ENCODE peak calls at places on chromosomes 5 and 9, in nine cellular contexts. X is HCT116, C is uterus, I is heart left ventricle, U is spleen, V is Peyer's patch, Z is endothelial cell of umbilical vein, B is prostate gland, M is gastrocnemius medialis. E is an unnamed sample. For H3K9me3, the result is how much of the 10 kb centered on the place peaks cover.

GRCh38 chr5:57346336-57346735 is 136.3 kb downstream of the ACTBL2 start:
- DNase-seq in C (no peak), V (no peak), X (no peak), Z (no peak), U (no peak), B (no peak), M (no peak), I (no peak), E (no peak)

GRCh38 chr9:116493183-116493582 is 193.9 kb upstream of the TRIM32 start:
- DNase-seq in Z (no peak), V (no peak), M (no peak), B (no peak), X (no peak), U (no peak), C (no peak), I (no peak), E (no peak)

GRCh38 chr5:86968311-86968753 is 299.4 kb upstream of the RASA1 start:
- DNase-seq in M (no peak), I (peak), Z (peak), B (no peak), C (no peak), V (no peak), X (peak), U (no peak), E (no peak)

GRCh38 chr5:123186762-123187161 is 97.7 kb downstream of the PRDM6 start:
- DNase-seq in U (no peak), V (no peak), C (no peak), X (no peak), B (no peak), I (no peak), Z (no peak), M (no peak), E (no peak)

GRCh38 chr5:14700478-14701436 is 36.2 kb downstream of the OTULIN start:
- DNase-seq in C (no peak), X (no peak), I (no peak), B (no peak), V (no peak), U (no peak), M (no peak), Z (no peak), E (no peak)

GRCh38 chr5:8650197-8650596 is 781.2 kb downstream of the MTRR start:
- DNase-seq in I (no peak), C (no peak), X (no peak), B (no peak), V (no peak), U (no peak), Z (no peak), M (no peak), E (no peak)

GRCh38 chr5:92923885-92924284 is 657.1 kb downstream of the NR2F1-AS1 start:
- DNase-seq in X (no peak), V (no peak), B (no peak), Z (no peak), M (no peak), C (no peak), U (no peak), I (no peak), E (no peak)

GRCh38 chr9:109289931-109290330 is 30.9 kb downstream of the EPB41L4B start:
- DNase-seq in Z (no peak), V (no peak), B (no peak), C (no peak), X (no peak), I (no peak), U (no peak), M (no peak), E (no peak)

GRCh38 chr9:130182090-130182909 is 10.1 kb downstream of the NCS1 start:
- DNase-seq in V (no peak), U (no peak), C (no peak), I (no peak), M (no peak), Z (no peak), X (no peak), B (no peak), E (no peak)

GRCh38 chr5:131366428-131366827 is 102.6 kb downstream of the CDC42SE2 start:
- DNase-seq in C (no peak), V (no peak), Z (no peak), U (no peak), X (no peak), M (no peak), B (no peak), I (no peak), E (no peak)

GRCh38 chr5:16727937-16728336 is 111.1 kb upstream of the RETREG1 start:
- DNase-seq in C (no peak), B (peak), X (no peak), M (peak), U (no peak), I (peak), V (no peak), Z (peak), E (peak)

GRCh38 chr5:175344331-175345200 is 99.4 kb downstream of the DRD1 start:
- DNase-seq in Z (no peak), C (no peak), X (peak), U (no peak), M (no peak), B (peak), I (no peak), V (no peak), E (no peak)

GRCh38 chr9:108546223-108546622 is 309.6 kb downstream of the ACTL7B start:
- DNase-seq in Z (no peak), C (no peak), I (no peak), M (no peak), B (no peak), U (no peak), X (no peak), V (no peak), E (no peak)

GRCh38 chr9:127308559-127309429 is 44.2 kb downstream of the GARNL3 start:
- DNase-seq in I (no peak), C (no peak), Z (no peak), B (no peak), U (no peak), X (no peak), M (no peak), V (no peak), E (no peak)

GRCh38 chr9:5263568-5264218 is 32.5 kb downstream of the INSL4 start:
- DNase-seq in C (no peak), Z (peak), U (no peak), X (peak), V (no peak), I (no peak), M (no peak), B (no peak), E (no peak)

GRCh38 chr9:136714096-136714875 is 1.9 kb downstream of the DIPK1B start:
- DNase-seq in C (peak), I (peak), B (no peak), X (no peak), V (no peak), M (no peak), U (peak), Z (peak), E (no peak)

GRCh38 chr5:148711843-148712454 is 57.6 kb upstream of the HTR4 start:
- DNase-seq in X (no peak), V (no peak), B (no peak), C (no peak), M (no peak), I (no peak), U (no peak), Z (no peak), E (no peak)

GRCh38 chr5:127320032-127320945 is 29.7 kb downstream of the MEGF10 start:
- DNase-seq in Z (no peak), X (no peak), U (no peak), V (no peak), I (no peak), M (no peak), B (no peak), C (no peak), E (no peak)

GRCh38 chr9:124004608-124005007 is 7.0 kb upstream of the LHX2 start:
- DNase-seq in M (no peak), Z (no peak), C (no peak), I (no peak), V (no peak), X (no peak), U (no peak), B (no peak), E (no peak)

GRCh38 chr5:148208226-148208625 is 5.4 kb downstream of the SPINK6 start:
- DNase-seq in I (no peak), V (no peak), M (no peak), C (no peak), Z (no peak), U (no peak), B (no peak), X (no peak), E (no peak)

GRCh38 chr9:98488578-98489312 is 220.0 kb downstream of the GABBR2 start:
- DNase-seq in B (no peak), X (no peak), C (no peak), M (no peak), V (no peak), I (no peak), U (no peak), Z (no peak), E (no peak)

GRCh38 chr5:17217421-17218352 is at the start of gene BASP1:
- DNase-seq in C (peak), X (no peak), V (peak), U (peak), Z (peak), M (no peak), I (peak), B (peak), E (peak)

GRCh38 chr5:178940569-178941360 is at the start of gene ZNF454:
- DNase-seq in B (peak), I (peak), M (peak), U (peak), V (no peak), Z (peak), X (no peak), C (peak), E (peak)
- H3K9me3 ChIP-seq in B (under half), I (under half), M (under half), U (half or more), V (half or more), Z (under half), X (under half), C (under half), E (under half)

GRCh38 chr5:150777685-150778084 is 872 bp upstream of the SMIM3 start:
- DNase-seq in X (no peak), V (no peak), U (no peak), C (no peak), I (no peak), B (no peak), Z (no peak), M (no peak), E (no peak)

GRCh38 chr5:150780180-150780692 is 1.7 kb downstream of the SMIM3 start:
- DNase-seq in V (peak), M (peak), U (no peak), X (no peak), B (no peak), C (peak), I (peak), Z (no peak), E (peak)

GRCh38 chr5:150779397-150780179 is 1.0 kb downstream of the SMIM3 start:
- DNase-seq in C (no peak), I (no peak), X (no peak), Z (no peak), U (no peak), V (no peak), M (peak), B (no peak), E (peak)

GRCh38 chr5:150778103-150778516 is 447 bp upstream of the SMIM3 start:
- DNase-seq in X (no peak), I (no peak), Z (peak), M (no peak), U (no peak), B (no peak), V (no peak), C (no peak), E (no peak)

DNA sequence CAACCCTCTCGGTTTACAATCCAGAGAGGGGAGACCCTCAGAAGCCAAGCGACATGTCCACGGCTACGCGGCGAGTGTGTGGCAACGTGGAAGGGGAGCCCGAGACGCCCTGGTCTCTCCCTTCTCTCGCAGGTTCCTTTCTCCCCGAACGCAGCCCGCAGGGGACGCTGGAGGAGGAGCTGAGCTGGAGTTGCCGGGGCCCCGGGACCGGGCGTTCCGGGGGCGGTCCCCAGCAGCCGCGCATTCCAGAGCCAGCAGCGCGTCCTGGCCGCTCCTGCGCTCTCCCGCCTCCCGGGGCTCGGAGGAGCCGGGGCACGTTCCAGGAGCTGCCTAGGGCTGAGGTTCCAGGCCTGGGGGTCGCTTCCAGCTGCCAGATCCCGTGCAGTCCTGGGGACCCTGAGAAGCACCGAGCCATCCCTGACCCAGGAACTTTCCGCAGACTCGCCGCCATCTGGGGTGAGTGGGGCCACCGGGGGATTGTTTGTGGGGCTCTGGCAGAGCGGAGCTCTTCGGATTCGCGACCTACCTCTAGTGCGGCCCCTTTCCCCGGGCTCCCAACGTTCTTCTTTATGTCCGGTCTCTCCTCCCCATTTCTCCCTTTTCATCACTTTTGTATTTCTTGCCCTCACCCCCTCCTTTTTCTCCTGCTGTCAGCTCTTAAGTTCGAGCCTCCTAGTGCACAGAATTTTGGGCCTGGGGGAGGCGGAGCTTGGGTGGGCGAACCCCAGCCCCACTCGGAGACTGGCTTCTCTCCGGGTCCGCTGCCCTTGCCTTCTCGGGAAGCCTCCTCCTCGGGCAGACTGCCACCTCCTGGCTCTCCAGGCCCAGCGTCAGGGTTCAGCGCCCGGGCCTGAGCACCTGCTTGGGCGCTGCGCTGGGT is at the start of gene SMIM3:
- DNase-seq in I (peak), V (peak), M (peak), X (no peak), C (peak), B (peak), U (peak), Z (peak), E (peak)
- TF ChIP-seq POLR2A in I (no peak), V (peak), M (peak), X (peak), C (peak), B (peak), U (peak), Z (no peak), E (peak)

GRCh38 chr5:141351591-141351990 is 1.7 kb downstream of the PCDHGB1 start:
- DNase-seq in V (no peak), U (no peak), M (no peak), B (no peak), X (no peak), I (no peak), Z (no peak), C (no peak), E (no peak)
- H3K9me3 ChIP-seq in V (under half), U (half or more), M (under half), B (under half), X (under half), I (under half), Z (under half), C (half or more), E (under half)

GRCh38 chr5:134525687-134526482 is 415 bp downstream of the JADE2 start:
- DNase-seq in I (peak), U (peak), M (peak), B (peak), X (no peak), C (peak), Z (peak), V (peak), E (peak)

GRCh38 chr5:134524219-134524825 is 1.1 kb upstream of the JADE2 start:
- DNase-seq in X (no peak), V (peak), Z (peak), U (peak), C (peak), M (peak), I (peak), B (peak), E (peak)

GRCh38 chr5:134523543-134524136 is 1.8 kb upstream of the JADE2 start:
- DNase-seq in B (no peak), I (no peak), M (no peak), C (no peak), Z (no peak), X (no peak), V (no peak), U (no peak), E (no peak)

GRCh38 chr5:134526483-134527155 is 1.1 kb downstream of the JADE2 start:
- DNase-seq in I (peak), V (peak), B (peak), C (peak), U (peak), X (peak), M (peak), Z (peak), E (peak)

DNA sequence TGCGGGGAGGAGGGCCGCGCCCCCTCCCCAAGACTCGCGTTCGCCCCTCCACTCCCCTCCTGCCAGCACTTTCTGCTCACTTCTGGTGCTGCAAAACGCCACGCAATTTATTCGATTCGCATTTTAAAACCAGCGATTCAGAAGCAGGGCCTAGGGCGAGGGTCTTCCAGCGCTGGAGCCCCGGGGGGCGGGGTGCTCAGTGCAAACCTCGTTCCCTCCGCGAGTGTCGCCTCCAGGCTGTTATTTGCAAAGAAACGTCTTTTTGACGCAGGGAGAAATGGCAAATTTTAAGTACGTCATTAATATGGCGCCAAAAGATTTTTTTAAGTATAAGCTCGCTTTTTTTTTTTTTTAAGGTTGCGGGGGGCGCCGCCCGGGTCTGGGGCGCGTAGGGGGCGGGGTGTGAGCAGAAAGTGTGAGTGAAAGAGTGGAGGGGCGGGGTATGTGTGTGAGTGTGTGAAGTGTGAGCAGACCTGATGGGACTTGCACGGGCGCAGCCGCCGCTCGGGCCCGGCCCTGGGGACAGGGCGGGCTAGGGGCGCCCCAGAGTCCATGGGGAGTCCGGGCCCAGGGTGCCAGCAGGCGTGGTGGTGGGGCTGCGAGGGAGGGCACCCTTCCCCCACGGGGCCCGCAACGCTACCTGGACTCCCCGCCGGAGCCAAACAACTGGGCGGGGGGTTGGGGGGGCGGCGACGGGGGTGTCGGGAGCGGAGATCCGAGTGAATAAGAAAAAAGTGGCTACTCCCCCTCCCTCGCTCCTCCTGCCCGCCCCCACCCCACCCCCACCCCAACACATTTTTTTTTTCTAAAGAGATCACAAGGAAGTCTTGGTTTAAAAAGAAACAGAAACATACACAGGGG is at the start of gene JADE2:
- DNase-seq in M (peak), X (no peak), V (peak), B (peak), C (peak), U (peak), Z (peak), I (peak), E (peak)
- TF ChIP-seq POLR2A in M (peak), X (peak), V (peak), B (peak), C (peak), U (peak), Z (no peak), I (no peak), E (peak)

GRCh38 chr9:92837191-92837590 is 40.6 kb downstream of the ZNF484 start:
- DNase-seq in C (no peak), I (no peak), U (no peak), M (no peak), V (no peak), X (no peak), B (no peak), Z (no peak), E (no peak)
- H3K9me3 ChIP-seq in C (under half), I (under half), U (half or more), M (under half), V (under half), X (under half), B (under half), Z (under half), E (under half)

DNA sequence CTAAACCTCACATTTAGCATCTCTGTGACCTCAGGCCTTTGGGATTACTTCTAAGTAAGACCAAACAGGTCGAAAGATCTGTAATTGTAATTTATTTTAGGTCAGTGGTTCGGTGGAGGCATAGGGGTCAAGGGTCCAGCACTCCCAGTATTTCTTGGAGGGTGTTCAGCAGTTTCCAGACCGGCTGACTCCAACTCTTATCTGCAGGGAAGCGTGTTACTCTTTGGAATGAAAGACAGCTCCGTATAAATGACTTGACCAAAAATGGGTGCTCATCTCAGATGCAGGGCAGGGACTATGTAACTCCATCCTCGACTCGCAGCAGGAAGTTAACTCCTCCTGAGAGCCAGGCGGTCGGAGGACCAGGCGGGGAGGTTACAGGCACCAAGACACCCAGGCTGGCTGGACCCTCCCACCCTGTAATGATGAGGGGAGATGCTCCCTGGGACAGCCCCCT is 620 bp upstream of the VPS13A start:
- DNase-seq in X (no peak), V (no peak), C (no peak), I (no peak), U (no peak), Z (no peak), M (no peak), B (no peak), E (no peak)
- TF ChIP-seq POLR2A in X (no peak), V (no peak), C (no peak), I (no peak), U (no peak), Z (no peak), M (no peak), B (no peak), E (no peak)

DNA sequence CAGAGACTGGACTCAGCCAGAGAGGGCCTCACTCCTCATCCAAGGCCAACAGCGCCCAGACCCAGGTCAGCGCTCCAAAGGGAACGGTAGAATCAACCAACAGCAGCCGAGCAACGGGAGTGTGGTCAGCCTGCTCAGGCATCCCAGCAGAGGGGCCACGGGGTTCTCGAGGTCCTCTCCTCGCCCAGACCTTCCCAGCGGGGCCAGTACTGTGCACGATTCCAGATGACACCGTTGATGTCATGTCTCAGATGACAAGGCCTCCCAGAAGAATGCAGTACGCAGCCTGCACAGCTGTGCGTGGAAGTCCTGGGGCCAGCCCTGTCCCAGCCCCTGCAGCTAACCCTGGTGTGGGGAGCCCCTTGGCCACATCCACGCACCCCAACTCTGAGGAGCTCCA is 141.0 kb upstream of the PPP1R26 start:
- DNase-seq in Z (no peak), X (no peak), C (peak), M (peak), I (no peak), U (peak), V (no peak), B (no peak), E (no peak)
- H3K9me3 ChIP-seq in Z (under half), X (under half), C (under half), M (under half), I (under half), U (under half), V (under half), B (under half), E (under half)